ENCODE peak calls at places on chromosomes 12 and 14, in eight cellular contexts. D is colonic mucosa, R is A172, P is GDM1, Q is mucosa of gallbladder, X is EH, E is NCI-H1417, S is T47D. L is an unnamed sample.

GRCh38 chr14:24192933-24193332 is 2.3 kb downstream of the TM9SF1 start:
- DNase-seq in D (no peak), R (no peak), P (no peak), Q (no peak), X (no peak), E (no peak), S (no peak), L (no peak)

GRCh38 chr12:58167622-58168021 is 226.3 kb downstream of the ATP23 start:
- DNase-seq in D (no peak), R (no peak), P (no peak), Q (no peak), X (no peak), E (no peak), S (no peak), L (no peak)

GRCh38 chr14:75831971-75832370 is 149.8 kb downstream of the TGFB3 start:
- DNase-seq in D (peak; percentile 58), R (no peak), P (no peak), Q (peak; percentile 27), X (peak; percentile 51), E (peak; percentile 71), S (peak; percentile 98), L (no peak)

GRCh38 chr14:71324767-71325272 is 417.6 kb downstream of the PCNX1 start:
- DNase-seq in D (peak; percentile 67), R (peak; percentile 4), P (peak; percentile 3), Q (peak; percentile 38), X (peak; percentile 18), E (no peak), S (no peak), L (peak; percentile 70)

GRCh38 chr12:27344760-27345159 is 12.1 kb downstream of the BMAL2 start:
- DNase-seq in D (no peak), R (no peak), P (no peak), Q (no peak), X (no peak), E (no peak), S (no peak), L (no peak)

GRCh38 chr14:33271216-33271615 is 332.5 kb downstream of the NPAS3 start:
- DNase-seq in D (no peak), R (peak; percentile 13), P (no peak), Q (no peak), X (no peak), E (no peak), S (no peak), L (no peak)

GRCh38 chr12:107992016-107992415 is 137.1 kb upstream of the WSCD2 start:
- DNase-seq in D (no peak), R (no peak), P (no peak), Q (no peak), X (no peak), E (no peak), S (no peak), L (no peak)

GRCh38 chr12:62692884-62693283 is 226.3 kb downstream of the MON2 start:
- DNase-seq in D (no peak), R (peak; percentile 57), P (no peak), Q (no peak), X (peak; percentile 88), E (no peak), S (no peak), L (no peak)

GRCh38 chr12:96720363-96720705 is 186.7 kb upstream of the NEDD1 start:
- DNase-seq in D (no peak), R (peak; percentile 49), P (no peak), Q (no peak), X (no peak), E (peak; percentile 87), S (peak; percentile 60), L (peak; percentile 7)

GRCh38 chr12:122185079-122185478 is 2.2 kb downstream of the LRRC43 start:
- DNase-seq in D (no peak), R (no peak), P (no peak), Q (no peak), X (no peak), E (no peak), S (no peak), L (no peak)

GRCh38 chr12:128286970-128287369 is 20.0 kb downstream of the TMEM132C start:
- DNase-seq in D (no peak), R (no peak), P (no peak), Q (no peak), X (no peak), E (no peak), S (no peak), L (no peak)

GRCh38 chr12:40099423-40099853 is 6.4 kb downstream of the SLC2A13 start:
- DNase-seq in D (peak; percentile 63), R (no peak), P (no peak), Q (peak; percentile 39), X (no peak), E (peak; percentile 64), S (peak; percentile 18), L (no peak)

GRCh38 chr12:72346331-72346944 is 74.3 kb downstream of the TRHDE start:
- DNase-seq in D (peak; percentile 62), R (peak; percentile 67), P (peak; percentile 36), Q (peak; percentile 79), X (peak; percentile 80), E (peak; percentile 97), S (peak; percentile 90), L (no peak)

GRCh38 chr12:25242981-25243764 is 7.6 kb downstream of the KRAS start:
- DNase-seq in D (peak; percentile 45), R (no peak), P (no peak), Q (no peak), X (no peak), E (no peak), S (no peak), L (no peak)

GRCh38 chr12:11958216-11959091 is 112.3 kb upstream of the BCL2L14 start:
- DNase-seq in D (no peak), R (peak; percentile 81), P (peak; percentile 36), Q (no peak), X (peak; percentile 94), E (no peak), S (no peak), L (peak; percentile 12)

L was measured in central memory CD4-positive, alpha-beta T cell.